ENCODE peak calls at places on chromosomes 16 and 17, in nine cellular contexts. L, H, P, R, X, N, C, F and D are unnamed samples.

GRCh38 chr17:7842950-7843535 is 9.0 kb downstream of the KDM6B start:
- DNase-seq in L (peak; percentile 86), X (peak; percentile 88), N (peak; percentile 94), R (peak; percentile 85), P (no peak), C (peak; percentile 81), H (no peak), F (peak; percentile 81), D (no peak)

GRCh38 chr17:65737451-65737850 is 176.0 kb upstream of the AXIN2 start:
- DNase-seq in C (no peak), L (no peak), X (no peak), H (no peak), N (no peak), P (no peak), R (no peak), F (no peak), D (no peak)

GRCh38 chr16:84963046-84963445 is 48.3 kb downstream of the ZDHHC7 start:
- DNase-seq in L (no peak), P (no peak), C (no peak), N (no peak), R (no peak), F (no peak), X (no peak), H (no peak), D (no peak)

GRCh38 chr17:43573579-43574321 is 27.6 kb upstream of the ETV4 start:
- DNase-seq in X (no peak), P (no peak), L (no peak), F (no peak), R (no peak), H (no peak), N (no peak), C (no peak), D (no peak)

GRCh38 chr16:4232541-4233386 is 9.1 kb downstream of the SRL start:
- DNase-seq in P (no peak), R (no peak), H (no peak), N (no peak), C (no peak), L (no peak), F (no peak), X (no peak), D (no peak)

GRCh38 chr16:22232277-22233049 is 26.4 kb downstream of the EEF2K start:
- DNase-seq in R (no peak), L (peak; percentile 16), C (peak; percentile 95), X (no peak), H (peak; percentile 92), N (peak; percentile 72), P (no peak), F (no peak), D (peak; percentile 54)

GRCh38 chr17:5042152-5043022 is 7.2 kb upstream of the SLC52A1 start:
- DNase-seq in C (no peak), L (no peak), H (no peak), P (no peak), R (no peak), X (no peak), F (no peak), N (no peak), D (no peak)

GRCh38 chr17:27456681-27457404 is 595 bp downstream of the KSR1 start:
- DNase-seq in L (no peak), H (no peak), C (no peak), X (peak; percentile 31), P (no peak), R (peak; percentile 48), F (no peak), N (no peak), D (no peak)

GRCh38 chr17:9200197-9200662 is 178.9 kb downstream of the NTN1 start:
- DNase-seq in P (no peak), N (no peak), F (no peak), L (no peak), R (no peak), X (no peak), C (no peak), H (no peak), D (no peak)

GRCh38 chr17:45700171-45701090 is 83.7 kb upstream of the CRHR1 start:
- DNase-seq in C (no peak), N (no peak), P (no peak), X (no peak), L (no peak), F (no peak), R (no peak), H (no peak), D (no peak)

GRCh38 chr17:75826561-75827290 is 17.5 kb downstream of the UNC13D start:
- DNase-seq in H (no peak), C (no peak), L (no peak), P (no peak), X (no peak), F (no peak), R (no peak), N (no peak), D (no peak)

GRCh38 chr16:85459529-85460251 is 153.4 kb upstream of the GSE1 start:
- DNase-seq in F (no peak), R (peak; percentile 70), C (no peak), P (no peak), L (peak; percentile 31), N (no peak), H (no peak), X (peak; percentile 45), D (no peak)

GRCh38 chr16:89573826-89574680 is 1.5 kb upstream of the CPNE7 start:
- DNase-seq in R (no peak), P (no peak), N (no peak), C (no peak), L (no peak), X (no peak), H (no peak), F (no peak), D (no peak)

GRCh38 chr16:74950511-74950910 is 34.4 kb downstream of the WDR59 start:
- DNase-seq in H (no peak), R (no peak), L (no peak), C (no peak), X (no peak), N (no peak), F (no peak), P (no peak), D (no peak)

GRCh38 chr17:44272321-44272951 is 4.5 kb upstream of the SLC4A1 start:
- DNase-seq in L (no peak), H (no peak), F (no peak), N (no peak), X (no peak), R (no peak), P (no peak), C (no peak), D (no peak)

GRCh38 chr16:11291021-11291716 is 10.0 kb upstream of the PRM1 start:
- DNase-seq in X (no peak), H (no peak), F (no peak), P (no peak), L (no peak), C (no peak), N (no peak), R (no peak), D (peak; percentile 20)

DNA sequence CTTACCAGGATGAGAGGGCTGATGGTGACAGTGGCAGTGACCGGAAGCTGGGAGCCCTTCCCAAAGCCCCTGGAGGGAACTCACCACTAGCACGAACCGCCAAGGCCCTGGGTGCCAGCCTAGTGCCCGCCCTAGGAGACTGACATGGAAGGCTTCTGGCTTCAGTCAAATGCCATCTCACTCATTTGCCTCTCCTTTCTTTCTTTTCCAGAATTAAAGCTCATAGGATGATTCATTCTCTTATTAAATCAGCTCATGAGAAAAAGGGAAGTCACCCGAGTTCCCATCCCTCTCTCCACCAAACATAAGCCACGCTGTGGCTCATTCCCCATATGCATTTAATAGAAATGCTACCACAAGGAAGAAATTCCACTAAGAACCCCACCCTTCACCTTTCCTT is 12.1 kb downstream of the CUEDC1 start:
- DNase-seq in C (no peak), L (no peak), P (no peak), H (no peak), N (peak; percentile 51), F (no peak), R (peak; percentile 47), X (no peak), D (no peak)
- H3K4me1 ChIP-seq in C (peaks cover 94% of the 10 kb centered on the region), L (peaks cover 34% of the 10 kb centered on the region), P (peaks cover 74% of the 10 kb centered on the region), H (peaks cover 87% of the 10 kb centered on the region), N (peaks cover 21% of the 10 kb centered on the region), F (peaks cover 16% of the 10 kb centered on the region), R (peaks cover 82% of the 10 kb centered on the region), X (peaks cover 31% of the 10 kb centered on the region), D (peaks cover 25% of the 10 kb centered on the region)

DNA sequence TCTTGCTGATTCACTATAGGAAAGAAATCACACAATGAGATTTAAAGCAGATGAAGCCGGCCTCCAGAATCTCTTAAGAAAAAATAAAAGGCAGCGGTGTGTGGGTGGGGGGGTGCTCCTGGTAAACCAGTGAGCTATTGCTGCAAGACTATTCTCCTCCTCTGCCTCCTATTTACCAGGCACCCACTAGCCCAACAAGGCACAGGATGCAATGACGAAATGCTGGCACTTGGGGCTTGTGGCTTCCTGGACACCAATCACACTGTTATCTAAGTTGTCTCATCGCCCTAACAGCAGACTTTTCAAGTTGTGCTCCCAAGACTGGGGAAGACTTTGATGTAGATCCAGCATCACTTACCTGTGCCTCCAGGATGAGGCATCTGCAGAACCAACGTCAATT is 50.2 kb upstream of the NDRG4 start:
- DNase-seq in P (no peak), F (no peak), H (no peak), C (no peak), L (no peak), R (peak; percentile 67), X (no peak), N (no peak), D (no peak)
- H3K4me1 ChIP-seq in P (no peaks in the 10 kb centered on the region), F (no peaks in the 10 kb centered on the region), H (no peaks in the 10 kb centered on the region), C (peaks cover 25% of the 10 kb centered on the region), L (no peaks in the 10 kb centered on the region), R (peaks cover 42% of the 10 kb centered on the region), X (no peaks in the 10 kb centered on the region), N (no peaks in the 10 kb centered on the region), D (peaks cover 18% of the 10 kb centered on the region)

GRCh38 chr16:50668368-50669008 is 12.6 kb downstream of the SNX20 start:
- DNase-seq in L (no peak), F (no peak), X (no peak), H (no peak), N (no peak), P (no peak), C (no peak), R (no peak), D (peak; percentile 74)
- H3K4me1 ChIP-seq in L (no peaks in the 10 kb centered on the region), F (peaks cover 40% of the 10 kb centered on the region), X (no peaks in the 10 kb centered on the region), H (no peaks in the 10 kb centered on the region), N (no peaks in the 10 kb centered on the region), P (no peaks in the 10 kb centered on the region), C (no peaks in the 10 kb centered on the region), R (peaks cover 3% of the 10 kb centered on the region), D (peaks cover 10% of the 10 kb centered on the region)

GRCh38 chr17:77146882-77147281 is 6.1 kb downstream of the SEC14L1 start:
- DNase-seq in L (no peak), H (no peak), F (no peak), X (no peak), N (no peak), P (no peak), C (no peak), R (peak; percentile 80), D (no peak)

GRCh38 chr17:77145209-77145608 is 4.4 kb downstream of the SEC14L1 start:
- DNase-seq in N (no peak), R (no peak), F (no peak), H (no peak), L (no peak), C (no peak), P (no peak), X (no peak), D (no peak)

GRCh38 chr17:77144227-77144626 is 3.5 kb downstream of the SEC14L1 start:
- DNase-seq in L (no peak), R (no peak), C (no peak), X (no peak), H (no peak), F (no peak), N (no peak), P (no peak), D (no peak)

GRCh38 chr17:77147357-77147801 is 6.6 kb downstream of the SEC14L1 start:
- DNase-seq in N (no peak), F (no peak), P (no peak), H (no peak), R (no peak), C (no peak), L (no peak), X (no peak), D (no peak)

GRCh38 chr17:77145635-77146632 is 5.2 kb downstream of the SEC14L1 start:
- DNase-seq in P (no peak), C (no peak), F (no peak), R (peak; percentile 95), N (peak; percentile 76), H (no peak), L (peak; percentile 79), X (peak; percentile 80), D (peak; percentile 73)
- H3K4me1 ChIP-seq in P (peaks cover 13% of the 10 kb centered on the region), C (peaks cover 19% of the 10 kb centered on the region), F (peaks cover 45% of the 10 kb centered on the region), R (peaks cover 88% of the 10 kb centered on the region), N (peaks cover 18% of the 10 kb centered on the region), H (peaks cover 11% of the 10 kb centered on the region), L (peaks cover 4% of the 10 kb centered on the region), X (peaks cover 19% of the 10 kb centered on the region), D (peaks cover 44% of the 10 kb centered on the region)